ENCODE peak calls at places on chromosomes 7 and 10, in four cellular contexts. One of them, this sample, is unnamed.

GRCh38 chr7:135678612-135679575 is 16.6 kb downstream of the STMP1 start:
- DNase-seq in H1: no peak
- DNase-seq in HepG2: no peak
- DNase-seq in IMR-90: peak; percentile 86
- DNase-seq in this sample: peak; percentile 55

GRCh38 chr10:72235544-72236279 is 19.6 kb upstream of the ASCC1 start:
- DNase-seq in H1: no peak
- DNase-seq in IMR-90: no peak
- DNase-seq in HepG2: no peak
- DNase-seq in this sample: no peak

GRCh38 chr7:96250776-96251361 is 71.0 kb downstream of the SLC25A13 start:
- DNase-seq in HepG2: no peak
- DNase-seq in H1: no peak
- DNase-seq in IMR-90: no peak
- DNase-seq in this sample: no peak

GRCh38 chr7:39682042-39682441 is 58.7 kb downstream of the RALA start:
- DNase-seq in IMR-90: no peak
- DNase-seq in H1: no peak
- DNase-seq in HepG2: no peak
- DNase-seq in this sample: no peak

GRCh38 chr7:139108256-139109187 is 998 bp downstream of the ZC3HAV1 start:
- DNase-seq in IMR-90: peak; percentile 4
- DNase-seq in HepG2: no peak
- DNase-seq in H1: peak; percentile 76
- DNase-seq in this sample: peak; percentile 40

GRCh38 chr10:33336606-33337334 is 2.3 kb upstream of the NRP1 start:
- DNase-seq in H1: peak; percentile 81
- DNase-seq in HepG2: no peak
- DNase-seq in IMR-90: no peak
- DNase-seq in this sample: peak; percentile 66

GRCh38 chr10:78913219-78914059 is 155.3 kb upstream of the ZMIZ1 start:
- DNase-seq in H1: peak; percentile 72
- DNase-seq in IMR-90: no peak
- DNase-seq in HepG2: peak; percentile 86
- DNase-seq in this sample: no peak

GRCh38 chr10:22250897-22251605 is 33.2 kb upstream of the EBLN1 start:
- DNase-seq in IMR-90: no peak
- DNase-seq in H1: no peak
- DNase-seq in HepG2: no peak
- DNase-seq in this sample: peak; percentile 43

GRCh38 chr10:78000206-78000605 is 29.1 kb downstream of the POLR3A start:
- DNase-seq in IMR-90: no peak
- DNase-seq in HepG2: no peak
- DNase-seq in H1: no peak
- DNase-seq in this sample: no peak

GRCh38 chr10:19638173-19638872 is 177.9 kb upstream of the PLXDC2 start:
- DNase-seq in H1: no peak
- DNase-seq in HepG2: peak; percentile 66
- DNase-seq in IMR-90: peak; percentile 95
- DNase-seq in this sample: no peak

GRCh38 chr7:112596260-112596659 is 115.5 kb downstream of the LSMEM1 start:
- DNase-seq in HepG2: no peak
- DNase-seq in H1: no peak
- DNase-seq in IMR-90: no peak
- DNase-seq in this sample: no peak

GRCh38 chr10:11336703-11337102 is 274.7 kb downstream of the USP6NL start:
- DNase-seq in H1: peak; percentile 44
- DNase-seq in IMR-90: no peak
- DNase-seq in HepG2: peak; percentile 28
- DNase-seq in this sample: peak; percentile 48

GRCh38 chr10:114042895-114043531 is 653 bp upstream of the ADRB1 start:
- DNase-seq in IMR-90: peak; percentile 4
- DNase-seq in H1: peak; percentile 70
- DNase-seq in HepG2: no peak
- DNase-seq in this sample: peak; percentile 39

GRCh38 chr10:34094961-34095360 is 720.1 kb downstream of the PARD3 start:
- DNase-seq in HepG2: no peak
- DNase-seq in IMR-90: no peak
- DNase-seq in H1: no peak
- DNase-seq in this sample: no peak

GRCh38 chr10:125350519-125350918 is 190.2 kb upstream of the CTBP2 start:
- DNase-seq in H1: no peak
- DNase-seq in HepG2: no peak
- DNase-seq in IMR-90: no peak
- DNase-seq in this sample: no peak

GRCh38 chr7:27143022-27143949 is at the start of gene HOXA5:
- DNase-seq in HepG2: peak; percentile 90
- DNase-seq in IMR-90: peak; percentile 100
- DNase-seq in H1: peak; percentile 96
- DNase-seq in this sample: peak; percentile 97

GRCh38 chr10:127833804-127834203 is 58.9 kb downstream of the CLRN3 start:
- DNase-seq in HepG2: no peak
- DNase-seq in H1: no peak
- DNase-seq in IMR-90: no peak
- DNase-seq in this sample: no peak

GRCh38 chr10:728603-729002 is 39.1 kb upstream of the DIP2C start:
- DNase-seq in HepG2: no peak
- DNase-seq in IMR-90: no peak
- DNase-seq in H1: no peak
- DNase-seq in this sample: no peak

GRCh38 chr10:59880976-59881510 is 25.3 kb downstream of the CCDC6 start:
- DNase-seq in H1: no peak
- DNase-seq in HepG2: no peak
- DNase-seq in IMR-90: no peak
- DNase-seq in this sample: no peak

GRCh38 chr10:21173964-21174669 is 277.0 kb upstream of the NEBL start:
- DNase-seq in HepG2: no peak
- DNase-seq in IMR-90: no peak
- DNase-seq in H1: peak; percentile 79
- DNase-seq in this sample: no peak

GRCh38 chr7:36986429-36987362 is 262.4 kb upstream of the AOAH start:
- DNase-seq in IMR-90: peak; percentile 42
- DNase-seq in HepG2: peak; percentile 36
- DNase-seq in H1: peak; percentile 90
- DNase-seq in this sample: peak; percentile 54

GRCh38 chr10:71850021-71850744 is 868 bp downstream of the PSAP start:
- DNase-seq in H1: no peak
- DNase-seq in HepG2: no peak
- DNase-seq in IMR-90: no peak
- DNase-seq in this sample: no peak

GRCh38 chr7:110522751-110523200 is 568.2 kb upstream of the LRRN3 start:
- DNase-seq in H1: no peak
- DNase-seq in IMR-90: no peak
- DNase-seq in HepG2: peak; percentile 96
- DNase-seq in this sample: no peak

DNA sequence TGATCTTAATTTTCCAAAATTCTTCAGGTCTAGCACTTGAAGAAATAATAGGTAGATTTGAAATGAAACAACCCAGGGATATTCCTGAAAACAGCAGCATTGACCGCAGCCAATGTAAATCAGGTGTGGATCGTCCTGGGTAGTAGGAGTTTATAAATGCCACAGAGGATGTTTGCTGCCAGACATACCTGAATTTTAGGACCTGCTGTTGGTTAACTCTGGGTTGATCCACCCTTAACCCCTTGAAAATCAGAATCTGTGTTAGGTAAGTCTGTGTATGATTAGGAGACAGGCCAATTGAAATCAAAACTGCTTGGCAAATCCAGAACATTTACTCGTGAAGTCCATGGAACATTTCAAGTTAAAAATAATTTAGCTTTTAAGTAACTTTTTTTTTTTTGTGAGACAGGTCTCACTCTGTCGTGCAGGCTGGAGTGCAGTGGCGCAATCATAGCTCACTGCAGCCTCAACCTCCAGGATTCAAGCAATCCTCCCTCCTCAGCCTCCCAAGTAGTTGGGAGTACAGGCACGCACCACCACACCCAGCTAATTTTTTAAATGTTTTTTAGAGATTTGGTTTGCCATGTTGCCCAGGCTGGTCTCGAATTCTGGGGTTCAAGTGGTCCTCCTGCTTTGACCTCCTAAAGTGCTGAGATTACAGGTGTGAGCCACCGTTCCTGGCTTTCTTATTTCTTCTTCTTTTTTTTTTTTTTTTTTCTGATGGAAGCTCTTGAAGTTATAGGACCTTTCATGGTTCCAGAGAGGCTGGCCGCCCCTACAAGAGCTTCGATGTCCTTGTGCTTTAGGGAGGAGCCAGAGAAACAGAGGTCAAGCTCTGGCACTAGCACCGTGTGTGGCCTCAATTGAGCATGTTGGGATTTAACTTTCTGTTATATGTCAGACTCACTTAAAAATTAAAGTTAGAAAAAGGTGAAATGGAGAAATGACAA is 2.0 kb downstream of the POR start:
- DNase-seq in IMR-90: no peak
- DNase-seq in HepG2: no peak
- DNase-seq in H1: no peak
- DNase-seq in this sample: no peak
- TF ChIP-seq POLR2A in IMR-90: no peak
- TF ChIP-seq POLR2A in HepG2: no peak
- TF ChIP-seq POLR2A in H1: no peak
- TF ChIP-seq POLR2A in this sample: no peak

DNA sequence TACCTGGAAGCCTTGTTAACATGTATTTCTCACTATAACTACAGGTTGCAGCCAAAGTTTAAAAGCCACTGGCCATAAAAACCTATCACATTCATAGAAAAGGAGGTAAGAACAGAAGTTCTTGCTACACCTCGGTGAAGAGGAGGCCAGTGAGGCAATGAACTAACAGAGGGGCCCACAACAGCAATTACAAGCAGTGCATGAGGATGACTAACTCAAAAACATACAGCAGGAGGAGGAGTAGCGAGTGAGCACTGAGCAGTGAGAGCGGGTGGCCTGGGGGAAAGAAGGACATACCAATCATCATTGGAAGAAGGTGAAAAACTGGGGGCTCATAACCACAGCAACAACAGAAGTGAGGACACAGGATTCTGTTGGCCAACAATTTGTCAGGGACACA is 51.6 kb downstream of the NUDCD3 start:
- DNase-seq in HepG2: no peak
- DNase-seq in H1: no peak
- DNase-seq in IMR-90: peak; percentile 43
- DNase-seq in this sample: no peak
- H4K20me1 ChIP-seq in HepG2: peaks cover 5% of the 10 kb centered on the region
- H4K20me1 ChIP-seq in H1: peaks cover 7% of the 10 kb centered on the region
- H4K20me1 ChIP-seq in IMR-90: peaks cover 32% of the 10 kb centered on the region
- H4K20me1 ChIP-seq in this sample: no peaks in the 10 kb centered on the region

DNA sequence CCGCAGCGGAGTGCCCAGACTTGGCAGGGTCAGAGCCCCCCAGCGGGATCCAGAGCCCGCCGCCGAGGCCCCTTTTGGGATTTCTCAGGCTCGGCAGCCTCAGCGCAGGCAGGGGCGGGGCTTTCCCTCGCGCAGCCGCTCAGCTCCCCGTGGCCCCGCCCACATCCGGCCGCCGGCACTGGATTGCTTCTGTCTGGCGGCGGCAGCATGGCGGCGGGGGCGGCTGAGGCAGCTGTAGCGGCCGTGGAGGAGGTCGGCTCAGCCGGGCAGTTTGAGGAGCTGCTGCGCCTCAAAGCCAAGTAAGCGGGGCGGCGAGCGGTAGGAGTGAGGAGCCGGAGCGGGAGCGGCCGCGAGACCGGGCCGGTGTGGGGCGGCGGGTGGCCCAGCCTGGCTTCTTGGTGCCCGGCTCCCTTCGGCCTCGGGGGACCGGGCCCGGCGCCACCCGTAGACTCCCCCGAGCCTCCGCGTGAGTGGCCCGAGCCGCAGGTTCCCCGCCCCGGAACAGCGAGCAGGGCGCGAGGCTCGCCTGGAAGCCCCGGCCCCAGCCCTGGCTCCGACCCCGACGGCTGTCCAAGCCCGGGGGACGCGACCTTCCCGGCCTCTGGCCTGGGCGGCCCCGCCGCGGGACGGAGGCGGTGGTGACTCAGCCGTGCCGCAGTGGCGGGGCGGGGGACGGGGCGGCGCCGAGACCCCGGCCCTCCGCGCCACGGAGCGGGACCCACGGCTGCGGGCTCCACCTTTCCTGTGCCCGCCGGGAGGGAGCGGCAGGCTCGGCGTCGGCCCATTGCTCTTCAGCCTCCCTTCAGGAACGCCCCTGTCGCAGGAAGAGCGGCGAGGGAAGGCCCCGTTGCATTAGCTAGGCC is at the start of gene GLRX3:
- DNase-seq in H1: peak; percentile 91
- DNase-seq in IMR-90: peak; percentile 71
- DNase-seq in HepG2: peak; percentile 68
- DNase-seq in this sample: peak; percentile 80
- TF ChIP-seq POLR2A in H1: peak; percentile 60
- TF ChIP-seq POLR2A in IMR-90: peak; percentile 81
- TF ChIP-seq POLR2A in HepG2: peak; percentile 79
- TF ChIP-seq POLR2A in this sample: peak; percentile 84

DNA sequence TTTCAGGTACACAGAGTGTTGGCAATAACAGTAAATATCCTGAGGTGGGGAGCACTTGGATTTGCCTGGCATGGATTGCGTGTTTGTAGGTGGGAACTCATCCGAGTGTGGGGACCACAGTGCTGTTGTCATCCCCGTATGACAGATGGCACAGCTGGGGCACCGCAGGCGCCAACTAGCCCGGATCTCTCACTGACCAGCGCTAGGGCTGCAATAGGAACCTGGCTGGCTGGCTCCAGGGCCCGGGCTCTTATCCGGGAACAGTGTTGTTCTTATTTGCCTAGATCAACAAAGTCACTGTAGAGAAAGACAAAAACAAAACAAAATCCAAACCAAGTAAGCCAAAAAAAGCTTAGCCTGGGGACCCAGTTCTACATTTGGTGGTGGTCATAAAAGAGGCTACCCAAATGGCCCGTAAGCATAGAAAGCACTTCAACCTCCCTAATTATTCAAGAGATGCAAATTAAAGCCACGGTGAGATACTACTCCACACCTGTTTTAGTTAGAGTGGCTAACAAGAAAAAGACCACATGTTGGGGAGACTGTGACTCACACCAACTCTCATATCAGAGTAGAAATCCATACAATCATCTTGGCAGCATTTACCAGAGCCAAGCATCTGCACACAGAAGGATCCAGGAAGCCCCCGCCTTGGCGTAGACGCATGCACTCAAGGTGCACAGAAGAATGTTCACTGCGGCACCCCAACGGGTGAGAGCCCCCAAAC is 27.2 kb upstream of the PFKFB3 start:
- DNase-seq in HepG2: no peak
- DNase-seq in H1: no peak
- DNase-seq in IMR-90: no peak
- DNase-seq in this sample: no peak
- H4K20me1 ChIP-seq in HepG2: no peaks in the 10 kb centered on the region
- H4K20me1 ChIP-seq in H1: peaks cover 17% of the 10 kb centered on the region
- H4K20me1 ChIP-seq in IMR-90: peaks cover 86% of the 10 kb centered on the region
- H4K20me1 ChIP-seq in this sample: peaks cover 2% of the 10 kb centered on the region

DNA sequence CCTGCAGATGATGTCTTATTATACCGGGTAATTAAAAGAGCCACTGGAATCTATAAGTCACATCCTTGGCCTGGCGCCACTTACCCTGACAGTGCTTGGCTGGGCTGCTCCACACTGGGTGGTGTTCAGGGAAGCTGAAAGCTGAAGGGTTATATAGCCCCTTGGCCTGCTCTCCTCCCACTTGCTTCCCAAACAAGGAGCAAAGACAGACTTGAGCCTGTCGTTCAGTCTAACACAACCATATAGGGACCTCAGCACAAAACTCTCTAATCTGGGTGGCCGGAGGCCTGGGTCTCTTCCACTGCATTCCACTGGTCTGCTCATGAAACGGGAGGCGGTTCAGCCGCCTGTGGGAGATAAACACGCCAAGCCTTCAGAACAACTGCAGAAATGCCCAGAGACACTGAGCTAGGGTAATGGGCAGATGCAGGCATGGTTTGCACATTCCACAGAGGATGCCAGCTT is at the start of gene ACTA2:
- DNase-seq in HepG2: no peak
- DNase-seq in IMR-90: peak; percentile 84
- DNase-seq in H1: no peak
- DNase-seq in this sample: no peak
- TF ChIP-seq POLR2A in HepG2: no peak
- TF ChIP-seq POLR2A in IMR-90: peak; percentile 84
- TF ChIP-seq POLR2A in H1: no peak
- TF ChIP-seq POLR2A in this sample: no peak

This sample was measured in endothelial cell of umbilical vein.